ENCODE peak calls at places on chromosomes 5 and 9, in seven cellular contexts. M, G, X, Q, P, D and E are unnamed samples.

GRCh38 chr5:142191776-142192175 is 83.2 kb downstream of the NDFIP1 start:
- DNase-seq in M (no peak), G (no peak), X (no peak), Q (no peak), P (no peak), D (no peak), E (no peak)

GRCh38 chr5:169805937-169806700 is 169.0 kb downstream of the DOCK2 start:
- DNase-seq in M (no peak), G (no peak), X (no peak), Q (no peak), P (no peak), D (no peak), E (no peak)

GRCh38 chr5:72438141-72438540 is 69.1 kb downstream of the ZNF366 start:
- DNase-seq in M (no peak), G (no peak), X (no peak), Q (no peak), P (no peak), D (no peak), E (no peak)

GRCh38 chr9:87528969-87529368 is 31.3 kb downstream of the DAPK1 start:
- DNase-seq in M (no peak), G (no peak), X (no peak), Q (no peak), P (no peak), D (no peak), E (no peak)

GRCh38 chr5:173394701-173395100 is 66.5 kb upstream of the STC2 start:
- DNase-seq in M (no peak), G (no peak), X (no peak), Q (no peak), P (no peak), D (no peak), E (no peak)

GRCh38 chr9:95103385-95104087 is 214.0 kb downstream of the FANCC start:
- DNase-seq in M (no peak), G (no peak), X (no peak), Q (no peak), P (no peak), D (no peak), E (no peak)

GRCh38 chr9:76365028-76365427 is 29.2 kb downstream of the RFK start:
- DNase-seq in M (no peak), G (no peak), X (no peak), Q (no peak), P (no peak), D (no peak), E (no peak)

GRCh38 chr5:179343902-179344300 is 1.4 kb downstream of the ADAMTS2 start:
- DNase-seq in M (no peak), G (peak), X (no peak), Q (no peak), P (no peak), D (no peak), E (peak)

GRCh38 chr5:135568241-135568640 is 10.6 kb downstream of the CXCL14 start:
- DNase-seq in M (no peak), G (no peak), X (no peak), Q (no peak), P (no peak), D (no peak), E (no peak)

GRCh38 chr9:5818424-5819142 is 14.3 kb downstream of the ERMP1 start:
- DNase-seq in M (no peak), G (no peak), X (no peak), Q (no peak), P (no peak), D (no peak), E (no peak)

GRCh38 chr9:9557804-9558334 is 1054.9 kb downstream of the PTPRD start:
- DNase-seq in M (no peak), G (no peak), X (no peak), Q (no peak), P (no peak), D (no peak), E (no peak)

GRCh38 chr9:16884952-16885513 is 14.6 kb upstream of the BNC2 start:
- DNase-seq in M (peak), G (no peak), X (no peak), Q (no peak), P (no peak), D (peak), E (peak)

GRCh38 chr9:126791406-126792230 is 13.2 kb upstream of the ZBTB43 start:
- DNase-seq in M (no peak), G (peak), X (peak), Q (no peak), P (no peak), D (peak), E (peak)

GRCh38 chr5:37840036-37840909 is at the start of gene GDNF:
- DNase-seq in M (no peak), G (peak), X (no peak), Q (peak), P (no peak), D (no peak), E (peak)

GRCh38 chr9:20428976-20429375 is 193.3 kb downstream of the MLLT3 start:
- DNase-seq in M (no peak), G (no peak), X (no peak), Q (no peak), P (no peak), D (no peak), E (no peak)

GRCh38 chr5:58921106-58921505 is 338.2 kb downstream of the RAB3C start:
- DNase-seq in M (no peak), G (no peak), X (no peak), Q (no peak), P (no peak), D (no peak), E (no peak)

GRCh38 chr5:172175263-172175719 is 12.7 kb downstream of the STK10 start:
- DNase-seq in M (peak), G (no peak), X (no peak), Q (no peak), P (peak), D (peak), E (no peak)

GRCh38 chr9:21611896-21612295 is 129.8 kb upstream of the IFNE start:
- DNase-seq in M (no peak), G (no peak), X (no peak), Q (no peak), P (peak), D (no peak), E (no peak)

GRCh38 chr5:171412186-171412585 is 7.3 kb upstream of the FGF18 start:
- DNase-seq in M (no peak), G (no peak), X (no peak), Q (no peak), P (no peak), D (no peak), E (no peak)